ENCODE peak calls at places on chromosome 17, in seven cellular contexts. One of them, this sample, is unnamed.

GRCh38 chr17:50330151-50330753 is 15.7 kb upstream of the XYLT2 start:
- DNase-seq in neural progenitor cell: no peak
- DNase-seq in PC-3: no peak
- DNase-seq in keratinocyte: no peak
- DNase-seq in mammary epithelial cell: no peak
- DNase-seq in HepG2: no peak
- DNase-seq in GM23338: no peak
- DNase-seq in this sample: no peak

GRCh38 chr17:72034000-72034399 is 86.8 kb upstream of the SOX9 start:
- DNase-seq in PC-3: no peak
- DNase-seq in HepG2: no peak
- DNase-seq in neural progenitor cell: no peak
- DNase-seq in GM23338: no peak
- DNase-seq in mammary epithelial cell: no peak
- DNase-seq in keratinocyte: no peak
- DNase-seq in this sample: no peak

GRCh38 chr17:45663772-45664171 is 120.3 kb upstream of the CRHR1 start:
- DNase-seq in HepG2: no peak
- DNase-seq in keratinocyte: no peak
- DNase-seq in PC-3: peak; percentile 20
- DNase-seq in GM23338: no peak
- DNase-seq in mammary epithelial cell: no peak
- DNase-seq in neural progenitor cell: no peak
- DNase-seq in this sample: no peak

GRCh38 chr17:57823469-57824401 is 26.1 kb downstream of the MRPS23 start:
- DNase-seq in HepG2: no peak
- DNase-seq in mammary epithelial cell: peak; percentile 19
- DNase-seq in neural progenitor cell: peak; percentile 32
- DNase-seq in keratinocyte: no peak
- DNase-seq in PC-3: no peak
- DNase-seq in GM23338: no peak
- DNase-seq in this sample: peak; percentile 51

GRCh38 chr17:50183439-50184001 is 17.7 kb downstream of the SGCA start:
- DNase-seq in neural progenitor cell: no peak
- DNase-seq in keratinocyte: no peak
- DNase-seq in mammary epithelial cell: no peak
- DNase-seq in PC-3: no peak
- DNase-seq in GM23338: no peak
- DNase-seq in HepG2: no peak
- DNase-seq in this sample: peak; percentile 67

GRCh38 chr17:82370471-82371332 is 863 bp upstream of the UTS2R start:
- DNase-seq in neural progenitor cell: no peak
- DNase-seq in HepG2: no peak
- DNase-seq in mammary epithelial cell: no peak
- DNase-seq in GM23338: no peak
- DNase-seq in PC-3: peak; percentile 8
- DNase-seq in keratinocyte: no peak
- DNase-seq in this sample: peak; percentile 17

GRCh38 chr17:9363440-9364350 is 211.9 kb downstream of the STX8 start:
- DNase-seq in keratinocyte: no peak
- DNase-seq in neural progenitor cell: no peak
- DNase-seq in GM23338: no peak
- DNase-seq in PC-3: peak; percentile 50
- DNase-seq in mammary epithelial cell: peak; percentile 65
- DNase-seq in HepG2: no peak
- DNase-seq in this sample: peak; percentile 61

GRCh38 chr17:42422412-42422957 is 571 bp downstream of the CAVIN1 start:
- DNase-seq in neural progenitor cell: peak; percentile 57
- DNase-seq in PC-3: no peak
- DNase-seq in GM23338: peak; percentile 70
- DNase-seq in mammary epithelial cell: peak; percentile 59
- DNase-seq in keratinocyte: no peak
- DNase-seq in HepG2: no peak
- DNase-seq in this sample: peak; percentile 46

GRCh38 chr17:58328195-58329034 is at the start of gene TSPOAP1:
- DNase-seq in PC-3: no peak
- DNase-seq in neural progenitor cell: peak; percentile 90
- DNase-seq in keratinocyte: no peak
- DNase-seq in HepG2: no peak
- DNase-seq in mammary epithelial cell: no peak
- DNase-seq in GM23338: peak; percentile 86
- DNase-seq in this sample: no peak

GRCh38 chr17:80527016-80527645 is 17.5 kb upstream of the RPTOR start:
- DNase-seq in mammary epithelial cell: peak; percentile 76
- DNase-seq in HepG2: no peak
- DNase-seq in keratinocyte: peak; percentile 23
- DNase-seq in GM23338: no peak
- DNase-seq in neural progenitor cell: no peak
- DNase-seq in PC-3: peak; percentile 36
- DNase-seq in this sample: no peak

GRCh38 chr17:46262271-46262670 is 32.7 kb upstream of the LRRC37A start:
- DNase-seq in PC-3: peak; percentile 39
- DNase-seq in neural progenitor cell: no peak
- DNase-seq in mammary epithelial cell: no peak
- DNase-seq in HepG2: no peak
- DNase-seq in GM23338: no peak
- DNase-seq in keratinocyte: no peak
- DNase-seq in this sample: no peak

GRCh38 chr17:4110152-4110551 is 32.7 kb downstream of the ZZEF1 start:
- DNase-seq in PC-3: peak; percentile 78
- DNase-seq in mammary epithelial cell: peak; percentile 38
- DNase-seq in HepG2: no peak
- DNase-seq in neural progenitor cell: no peak
- DNase-seq in keratinocyte: no peak
- DNase-seq in GM23338: no peak
- DNase-seq in this sample: peak; percentile 77

GRCh38 chr17:5537251-5537650 is 47.1 kb downstream of the NLRP1 start:
- DNase-seq in GM23338: no peak
- DNase-seq in PC-3: no peak
- DNase-seq in keratinocyte: no peak
- DNase-seq in neural progenitor cell: no peak
- DNase-seq in mammary epithelial cell: no peak
- DNase-seq in HepG2: no peak
- DNase-seq in this sample: peak; percentile 53

GRCh38 chr17:15081008-15081407 is 184.1 kb downstream of the PMP22 start:
- DNase-seq in mammary epithelial cell: no peak
- DNase-seq in GM23338: peak; percentile 36
- DNase-seq in PC-3: no peak
- DNase-seq in HepG2: no peak
- DNase-seq in neural progenitor cell: peak; percentile 18
- DNase-seq in keratinocyte: no peak
- DNase-seq in this sample: no peak

GRCh38 chr17:57913576-57914273 is 41.5 kb downstream of the CUEDC1 start:
- DNase-seq in HepG2: no peak
- DNase-seq in mammary epithelial cell: no peak
- DNase-seq in GM23338: no peak
- DNase-seq in keratinocyte: no peak
- DNase-seq in neural progenitor cell: no peak
- DNase-seq in PC-3: no peak
- DNase-seq in this sample: no peak

GRCh38 chr17:40330850-40331470 is 22.0 kb downstream of the RARA start:
- DNase-seq in mammary epithelial cell: no peak
- DNase-seq in neural progenitor cell: no peak
- DNase-seq in HepG2: no peak
- DNase-seq in GM23338: no peak
- DNase-seq in PC-3: no peak
- DNase-seq in keratinocyte: no peak
- DNase-seq in this sample: no peak

GRCh38 chr17:1070411-1070810 is 73.5 kb downstream of the TIMM22 start:
- DNase-seq in keratinocyte: no peak
- DNase-seq in mammary epithelial cell: no peak
- DNase-seq in GM23338: no peak
- DNase-seq in neural progenitor cell: no peak
- DNase-seq in PC-3: no peak
- DNase-seq in HepG2: no peak
- DNase-seq in this sample: no peak

GRCh38 chr17:64777413-64778101 is 115.5 kb upstream of the SMURF2 start:
- DNase-seq in neural progenitor cell: peak; percentile 57
- DNase-seq in GM23338: peak; percentile 29
- DNase-seq in PC-3: no peak
- DNase-seq in HepG2: no peak
- DNase-seq in mammary epithelial cell: no peak
- DNase-seq in keratinocyte: no peak
- DNase-seq in this sample: no peak

GRCh38 chr17:30318190-30318589 is 15.7 kb downstream of the TMIGD1 start:
- DNase-seq in neural progenitor cell: no peak
- DNase-seq in PC-3: peak; percentile 62
- DNase-seq in GM23338: no peak
- DNase-seq in keratinocyte: no peak
- DNase-seq in HepG2: no peak
- DNase-seq in mammary epithelial cell: peak; percentile 20
- DNase-seq in this sample: no peak

GRCh38 chr17:19753049-19753444 is 4.9 kb upstream of the ALDH3A1 start:
- DNase-seq in HepG2: no peak
- DNase-seq in neural progenitor cell: no peak
- DNase-seq in GM23338: no peak
- DNase-seq in mammary epithelial cell: peak; percentile 96
- DNase-seq in PC-3: peak; percentile 99
- DNase-seq in keratinocyte: peak; percentile 92
- DNase-seq in this sample: peak; percentile 87

GRCh38 chr17:14304222-14304844 is 3.5 kb downstream of the HS3ST3B1 start:
- DNase-seq in neural progenitor cell: no peak
- DNase-seq in mammary epithelial cell: no peak
- DNase-seq in keratinocyte: no peak
- DNase-seq in PC-3: no peak
- DNase-seq in GM23338: no peak
- DNase-seq in HepG2: no peak
- DNase-seq in this sample: no peak

DNA sequence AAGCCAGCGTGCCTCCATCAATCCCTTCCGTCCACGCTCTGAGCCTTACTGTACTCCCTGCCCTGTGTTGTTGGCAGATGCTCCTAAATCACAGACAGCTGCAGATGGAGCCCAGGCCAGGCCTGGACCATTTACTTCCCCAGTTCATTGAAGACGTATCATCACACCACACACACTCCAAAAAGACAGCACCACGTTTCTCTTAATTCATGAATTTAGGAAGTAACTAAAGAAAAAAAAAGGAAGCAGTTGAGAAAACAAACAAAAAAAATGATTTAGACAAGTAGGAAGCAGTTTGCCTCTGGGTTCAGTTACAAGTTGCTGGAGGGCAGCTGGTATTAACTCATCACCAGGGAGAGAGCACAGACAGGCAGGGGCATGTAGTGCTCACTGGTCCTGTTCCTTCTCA is 7.5 kb upstream of the CD300LD start:
- DNase-seq in PC-3: no peak
- DNase-seq in mammary epithelial cell: peak; percentile 38
- DNase-seq in keratinocyte: no peak
- DNase-seq in HepG2: no peak
- DNase-seq in neural progenitor cell: no peak
- DNase-seq in GM23338: no peak
- DNase-seq in this sample: no peak
- TF ChIP-seq CTCF in PC-3: no peak
- TF ChIP-seq CTCF in mammary epithelial cell: no peak
- TF ChIP-seq CTCF in keratinocyte: no peak
- TF ChIP-seq CTCF in HepG2: no peak
- TF ChIP-seq CTCF in neural progenitor cell: no peak
- TF ChIP-seq CTCF in GM23338: no peak
- TF ChIP-seq CTCF in this sample: no peak

GRCh38 chr17:48631693-48632578 is 5.8 kb upstream of the HOXB9 start:
- DNase-seq in PC-3: no peak
- DNase-seq in neural progenitor cell: no peak
- DNase-seq in keratinocyte: no peak
- DNase-seq in mammary epithelial cell: no peak
- DNase-seq in GM23338: peak; percentile 19
- DNase-seq in HepG2: no peak
- DNase-seq in this sample: no peak
- H3K27me3 ChIP-seq in PC-3: peaks cover 54% of the 10 kb centered on the region
- H3K27me3 ChIP-seq in neural progenitor cell: peaks cover 100% of the 10 kb centered on the region
- H3K27me3 ChIP-seq in keratinocyte: peaks cover 100% of the 10 kb centered on the region
- H3K27me3 ChIP-seq in mammary epithelial cell: peaks cover 77% of the 10 kb centered on the region
- H3K27me3 ChIP-seq in GM23338: peaks cover 100% of the 10 kb centered on the region
- H3K27me3 ChIP-seq in HepG2: peaks cover 33% of the 10 kb centered on the region
- H3K27me3 ChIP-seq in this sample: peaks cover 96% of the 10 kb centered on the region

DNA sequence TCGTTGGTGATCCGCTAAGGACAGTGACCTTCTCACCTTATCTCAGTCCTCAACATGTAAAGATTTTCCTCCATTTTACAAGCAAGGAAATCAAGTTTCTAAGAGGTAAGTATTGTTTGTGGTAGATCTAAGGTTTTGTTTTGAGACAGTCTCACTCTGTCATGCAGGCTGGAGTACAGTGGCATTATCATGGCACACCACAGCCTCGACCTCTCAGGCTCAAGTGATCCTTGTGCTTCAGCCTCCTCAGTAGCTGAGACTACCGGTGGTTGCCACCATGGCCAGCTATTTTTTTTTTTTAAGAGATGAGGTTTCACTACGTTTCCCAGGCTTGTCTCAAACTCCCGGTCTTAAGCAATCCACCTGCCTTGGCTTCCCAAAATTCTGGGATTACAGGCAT is 34.9 kb downstream of the PRKCA start:
- DNase-seq in neural progenitor cell: no peak
- DNase-seq in PC-3: no peak
- DNase-seq in keratinocyte: no peak
- DNase-seq in mammary epithelial cell: no peak
- DNase-seq in HepG2: no peak
- DNase-seq in GM23338: no peak
- DNase-seq in this sample: no peak
- H4K20me1 ChIP-seq in neural progenitor cell: no peaks in the 10 kb centered on the region
- H4K20me1 ChIP-seq in PC-3: no peaks in the 10 kb centered on the region
- H4K20me1 ChIP-seq in keratinocyte: no peaks in the 10 kb centered on the region
- H4K20me1 ChIP-seq in mammary epithelial cell: no peaks in the 10 kb centered on the region
- H4K20me1 ChIP-seq in HepG2: no peaks in the 10 kb centered on the region
- H4K20me1 ChIP-seq in GM23338: no peaks in the 10 kb centered on the region
- H4K20me1 ChIP-seq in this sample: no peaks in the 10 kb centered on the region

DNA sequence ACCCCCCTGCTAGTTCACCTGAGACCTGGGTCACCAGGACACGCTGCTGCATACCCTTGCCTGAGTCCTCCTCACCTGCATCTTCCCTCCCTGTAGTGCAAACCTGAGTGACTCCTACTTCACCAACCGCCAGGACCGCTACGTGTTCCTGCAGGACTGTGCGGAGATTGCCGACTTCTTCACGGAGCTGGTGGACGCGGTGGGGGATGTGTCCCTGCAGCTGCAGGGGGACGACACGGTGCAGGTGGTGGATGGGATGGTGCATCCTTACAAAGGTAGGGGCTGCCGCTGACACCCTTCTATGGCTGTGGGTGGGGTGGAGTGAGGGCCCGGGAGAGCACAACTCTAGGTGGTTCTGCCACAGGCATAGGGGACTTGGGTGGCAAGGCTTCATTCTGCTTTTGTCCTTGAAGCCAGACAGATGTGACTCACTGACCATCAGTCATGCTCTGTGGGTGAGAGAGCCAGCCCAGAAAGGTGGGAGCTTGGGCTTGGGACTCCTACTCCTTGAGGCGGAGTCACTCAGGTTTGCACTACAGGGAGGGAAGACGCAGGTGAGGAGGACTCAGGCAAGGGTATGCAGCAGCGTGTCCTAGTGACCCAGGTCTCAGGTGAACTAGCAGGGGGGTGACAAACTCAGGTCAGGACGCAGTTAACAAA is 22.3 kb downstream of the PGS1 start:
- DNase-seq in keratinocyte: no peak
- DNase-seq in GM23338: no peak
- DNase-seq in HepG2: no peak
- DNase-seq in mammary epithelial cell: peak; percentile 85
- DNase-seq in neural progenitor cell: no peak
- DNase-seq in PC-3: peak; percentile 51
- DNase-seq in this sample: no peak
- TF ChIP-seq CTCF in keratinocyte: no peak
- TF ChIP-seq CTCF in GM23338: no peak
- TF ChIP-seq CTCF in HepG2: no peak
- TF ChIP-seq CTCF in mammary epithelial cell: no peak
- TF ChIP-seq CTCF in neural progenitor cell: no peak
- TF ChIP-seq CTCF in PC-3: no peak
- TF ChIP-seq CTCF in this sample: no peak